ENCODE peak calls at places on chromosomes 4 and X, in nine cellular contexts. T is stomach, S is GM12891, P is transverse colon, B is endothelial cell of umbilical vein, O is breast epithelium, D is HCT116, V is spleen, C is upper lobe of left lung. R is an unnamed sample.

GRCh38 chrX:21276736-21277433 is 97.3 kb upstream of the CNKSR2 start:
- DNase-seq in T (no peak), S (no peak), P (no peak), B (no peak), O (no peak), D (no peak), V (no peak), C (no peak), R (no peak)

GRCh38 chr4:159400782-159401712 is 298.2 kb downstream of the RAPGEF2 start:
- DNase-seq in T (no peak), S (no peak), P (no peak), B (no peak), O (no peak), D (no peak), V (no peak), C (peak), R (no peak)

GRCh38 chr4:98688416-98689290 is 30.2 kb upstream of the TSPAN5 start:
- DNase-seq in T (no peak), S (no peak), P (no peak), B (peak), O (no peak), D (peak), V (no peak), C (no peak), R (no peak)

GRCh38 chrX:15750611-15751159 is 12.6 kb downstream of the CA5B start:
- DNase-seq in T (no peak), S (no peak), P (no peak), B (no peak), O (no peak), D (no peak), V (no peak), C (no peak), R (no peak)

GRCh38 chr4:26267087-26267486 is 53.7 kb upstream of the RBPJ start:
- DNase-seq in T (peak), S (no peak), P (peak), B (no peak), O (peak), D (no peak), V (no peak), C (no peak), R (no peak)

GRCh38 chrX:3178329-3178728 is 137.1 kb downstream of the ARSF start:
- DNase-seq in T (no peak), S (no peak), P (no peak), B (no peak), O (no peak), D (no peak), V (no peak), C (no peak), R (no peak)

GRCh38 chr4:113358784-113359183 is 309.3 kb downstream of the ANK2 start:
- DNase-seq in T (no peak), S (no peak), P (no peak), B (peak), O (no peak), D (no peak), V (no peak), C (no peak), R (no peak)

GRCh38 chr4:57073559-57073958 is 36.6 kb downstream of the IGFBP7 start:
- DNase-seq in T (no peak), S (no peak), P (no peak), B (no peak), O (no peak), D (no peak), V (no peak), C (no peak), R (no peak)

GRCh38 chr4:173763374-173763773 is 233.3 kb upstream of the HAND2 start:
- DNase-seq in T (no peak), S (no peak), P (no peak), B (no peak), O (no peak), D (no peak), V (no peak), C (no peak), R (no peak)

GRCh38 chr4:86156526-86156925 is 203.3 kb downstream of the MAPK10 start:
- DNase-seq in T (no peak), S (no peak), P (no peak), B (no peak), O (no peak), D (no peak), V (no peak), C (no peak), R (no peak)

GRCh38 chrX:153662266-153662665 is 11.3 kb downstream of the PNCK start:
- DNase-seq in T (peak), S (no peak), P (peak), B (peak), O (no peak), D (peak), V (peak), C (peak), R (no peak)

GRCh38 chr4:153113838-153114105 is 90.5 kb upstream of the TRIM2 start:
- DNase-seq in T (no peak), S (no peak), P (no peak), B (no peak), O (no peak), D (no peak), V (no peak), C (no peak), R (no peak)

GRCh38 chr4:146654648-146654975 is 15.9 kb downstream of the POU4F2 start:
- DNase-seq in T (no peak), S (no peak), P (no peak), B (peak), O (no peak), D (no peak), V (no peak), C (no peak), R (no peak)

GRCh38 chr4:176635372-176636261 is 157.1 kb downstream of the VEGFC start:
- DNase-seq in T (no peak), S (no peak), P (no peak), B (peak), O (no peak), D (no peak), V (no peak), C (no peak), R (no peak)

DNA sequence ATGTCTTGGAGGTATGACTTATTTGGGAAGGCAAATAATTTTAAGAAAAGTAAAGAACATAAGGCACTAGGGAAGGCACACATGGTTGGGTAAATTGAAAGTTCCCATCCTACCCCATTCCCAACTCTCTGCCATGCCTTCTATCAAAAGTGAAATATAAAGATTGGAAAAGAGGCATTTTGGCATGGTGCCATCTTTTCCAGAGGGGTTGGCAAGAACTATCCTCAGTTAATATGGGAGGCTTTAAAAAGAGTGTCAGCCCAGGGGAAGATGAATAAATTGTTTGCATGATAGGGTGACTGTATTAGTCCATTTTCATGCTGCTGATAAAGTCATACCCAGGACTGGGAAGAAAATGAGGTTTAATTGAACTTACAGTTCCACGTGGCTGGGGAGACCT is 150.8 kb upstream of the BOD1L1 start:
- DNase-seq in T (no peak), S (no peak), P (no peak), B (no peak), O (no peak), D (no peak), V (no peak), C (no peak), R (no peak)
- TF ChIP-seq POLR2A in T (no peak), S (no peak), P (no peak), B (no peak), O (no peak), D (no peak), V (no peak), C (no peak), R (no peak)

GRCh38 chr4:118014831-118015230 is 19.5 kb upstream of the NDST3 start:
- DNase-seq in T (no peak), S (no peak), P (no peak), B (no peak), O (no peak), D (no peak), V (no peak), C (no peak), R (no peak)

DNA sequence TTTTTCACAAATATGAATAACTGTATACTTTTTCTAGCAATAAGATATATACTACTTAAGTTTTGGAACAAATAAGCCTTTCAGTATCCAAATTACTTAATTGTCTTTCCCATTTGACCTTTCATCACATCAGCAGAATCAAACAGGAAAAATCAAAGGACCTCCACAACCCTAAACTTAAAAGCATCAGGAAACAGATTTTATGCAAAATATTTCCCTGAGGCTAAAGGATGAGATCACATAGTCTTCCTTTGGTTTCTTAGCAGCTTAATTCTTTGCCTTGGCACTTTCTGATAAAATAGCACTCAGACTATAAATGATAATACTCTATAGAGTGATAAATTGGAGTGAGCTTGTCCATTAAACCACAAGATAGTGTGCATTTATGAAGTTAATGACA is 15.9 kb upstream of the NDST3 start:
- DNase-seq in T (no peak), S (no peak), P (no peak), B (no peak), O (no peak), D (no peak), V (no peak), C (no peak), R (no peak)
- TF ChIP-seq POLR2AphosphoS5 in T (no peak), S (no peak), P (no peak), B (no peak), O (no peak), D (no peak), V (no peak), C (no peak), R (no peak)

GRCh38 chrX:12997898-12998687 is 23.2 kb downstream of the TMSB4X start:
- DNase-seq in T (peak), S (no peak), P (no peak), B (peak), O (no peak), D (no peak), V (no peak), C (no peak), R (no peak)
- TF ChIP-seq POLR2A in T (no peak), S (no peak), P (no peak), B (no peak), O (no peak), D (no peak), V (no peak), C (no peak), R (no peak)

GRCh38 chr4:37684154-37684553 is 2.0 kb downstream of the RELL1 start:
- DNase-seq in T (no peak), S (no peak), P (no peak), B (no peak), O (no peak), D (no peak), V (no peak), C (no peak), R (no peak)

GRCh38 chr4:37687175-37687525 is 974 bp upstream of the RELL1 start:
- DNase-seq in T (no peak), S (no peak), P (no peak), B (no peak), O (no peak), D (no peak), V (no peak), C (no peak), R (no peak)

GRCh38 chr4:37686373-37687174 is at the start of gene RELL1:
- DNase-seq in T (peak), S (peak), P (peak), B (peak), O (peak), D (peak), V (peak), C (peak), R (peak)

GRCh38 chr4:37685211-37685725 is 908 bp downstream of the RELL1 start:
- DNase-seq in T (no peak), S (no peak), P (peak), B (peak), O (no peak), D (no peak), V (no peak), C (no peak), R (no peak)

DNA sequence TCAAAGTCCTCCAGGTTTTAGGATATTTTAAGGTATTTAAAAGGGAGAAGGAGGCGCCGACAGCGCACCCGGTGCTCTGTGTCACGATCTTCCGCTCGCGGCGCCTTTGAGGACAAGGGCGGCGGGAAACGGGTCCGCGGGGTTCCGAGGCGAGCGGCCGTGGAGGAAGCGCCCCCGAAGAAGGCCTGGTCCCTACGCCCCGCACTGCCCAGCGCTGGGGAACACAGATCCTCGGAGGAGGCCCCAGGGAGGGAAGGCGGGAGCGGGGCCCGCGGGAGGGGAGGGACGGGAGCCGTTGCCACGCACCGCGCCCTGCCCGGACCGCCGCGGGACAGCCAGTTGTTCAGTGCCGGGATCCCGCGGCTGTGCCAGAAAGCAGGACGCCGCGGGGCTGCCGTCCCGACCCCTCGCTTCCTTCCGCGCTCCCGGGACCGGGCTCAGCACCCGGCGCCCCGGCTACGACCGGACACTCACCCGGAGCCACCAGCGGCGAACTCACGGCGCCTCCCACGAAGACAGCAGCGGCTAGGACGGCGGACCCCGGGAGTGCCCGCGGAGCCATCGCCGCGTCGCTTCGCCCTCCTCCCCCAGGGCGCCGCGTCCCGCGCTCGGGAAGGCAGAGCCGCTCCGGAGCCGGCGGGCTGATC is 327 bp downstream of the RELL1 start:
- DNase-seq in T (peak), S (no peak), P (peak), B (peak), O (peak), D (no peak), V (no peak), C (no peak), R (no peak)
- TF ChIP-seq POLR2AphosphoS5 in T (peak), S (peak), P (peak), B (peak), O (peak), D (peak), V (peak), C (peak), R (no peak)

GRCh38 chrX:46456125-46456922 is 88.9 kb downstream of the ZNF674 start:
- DNase-seq in T (no peak), S (no peak), P (no peak), B (peak), O (peak), D (no peak), V (no peak), C (no peak), R (no peak)
- TF ChIP-seq POLR2A in T (no peak), S (no peak), P (no peak), B (no peak), O (no peak), D (no peak), V (no peak), C (no peak), R (no peak)

GRCh38 chr4:73437558-73437956 is 1.5 kb downstream of the AFP start:
- DNase-seq in T (no peak), S (no peak), P (no peak), B (no peak), O (no peak), D (no peak), V (no peak), C (no peak), R (no peak)

GRCh38 chr4:73438048-73438447 is 2.0 kb downstream of the AFP start:
- DNase-seq in T (no peak), S (no peak), P (no peak), B (no peak), O (no peak), D (no peak), V (no peak), C (no peak), R (no peak)

GRCh38 chr4:73439991-73440390 is 4.0 kb downstream of the AFP start:
- DNase-seq in T (no peak), S (no peak), P (no peak), B (no peak), O (no peak), D (no peak), V (no peak), C (no peak), R (no peak)

GRCh38 chr4:73439445-73439844 is 3.4 kb downstream of the AFP start:
- DNase-seq in T (no peak), S (no peak), P (no peak), B (no peak), O (no peak), D (no peak), V (no peak), C (no peak), R (no peak)

DNA sequence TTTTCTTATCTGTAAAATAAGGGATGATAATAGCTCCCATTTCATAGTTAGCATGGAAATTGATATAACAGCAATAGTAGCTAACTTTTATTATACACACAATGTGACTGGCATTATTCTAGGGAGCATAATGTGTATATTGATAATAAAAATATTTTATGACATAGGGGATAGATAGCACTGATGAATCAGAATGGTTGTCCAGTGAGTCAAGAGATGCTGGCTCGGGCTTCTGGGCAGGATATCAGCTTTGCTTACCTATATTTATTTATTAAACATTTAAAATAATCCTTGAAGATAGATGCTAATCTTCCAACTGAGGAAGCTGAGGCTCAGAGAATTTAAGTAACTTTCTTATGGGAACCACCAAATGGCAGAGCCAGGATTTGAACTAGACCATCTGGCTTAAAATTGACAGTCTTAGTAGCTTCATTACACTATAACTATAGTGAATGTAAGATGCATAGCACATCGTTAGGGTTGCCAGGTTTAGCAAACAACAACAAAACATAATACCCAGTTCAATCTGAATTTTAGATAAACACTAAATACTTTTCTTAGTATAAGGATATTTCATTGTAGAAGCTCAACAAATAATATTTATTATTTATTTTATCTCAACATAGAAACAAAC is 2.7 kb downstream of the AFP start:
- DNase-seq in T (no peak), S (no peak), P (no peak), B (no peak), O (no peak), D (no peak), V (no peak), C (no peak), R (no peak)
- TF ChIP-seq POLR2AphosphoS5 in T (no peak), S (no peak), P (no peak), B (no peak), O (no peak), D (no peak), V (no peak), C (no peak), R (no peak)

GRCh38 chrX:48910926-48911406 is 480 bp downstream of the SLC35A2 start:
- DNase-seq in T (no peak), S (no peak), P (no peak), B (no peak), O (no peak), D (no peak), V (no peak), C (no peak), R (no peak)

GRCh38 chrX:48909703-48910102 is 1.7 kb downstream of the SLC35A2 start:
- DNase-seq in T (no peak), S (no peak), P (no peak), B (no peak), O (no peak), D (no peak), V (no peak), C (no peak), R (no peak)

GRCh38 chrX:48913605-48914366 is 2.3 kb upstream of the SLC35A2 start:
- DNase-seq in T (no peak), S (no peak), P (no peak), B (no peak), O (no peak), D (no peak), V (no peak), C (no peak), R (no peak)

GRCh38 chrX:48908600-48908999 is 2.8 kb downstream of the SLC35A2 start:
- DNase-seq in T (no peak), S (no peak), P (no peak), B (no peak), O (no peak), D (no peak), V (no peak), C (no peak), R (no peak)

GRCh38 chrX:48911407-48912182 is at the start of gene SLC35A2:
- DNase-seq in T (peak), S (peak), P (peak), B (peak), O (peak), D (peak), V (peak), C (peak), R (no peak)
- TF ChIP-seq POLR2A in T (peak), S (peak), P (peak), B (peak), O (peak), D (peak), V (peak), C (peak), R (no peak)

R was measured in vagina.